ENCODE peak calls at places on chromosome 10, in seven cellular contexts. T is WTC11, I is HCT116, F is GM12878, K is HepG2, U is K562, Y is H1. V is an unnamed sample.

GRCh38 chr10:23694921-23695824 is 256.3 kb downstream of the OTUD1 start:
- DNase-seq in K (no peak), U (no peak), I (no peak), F (no peak), T (peak; percentile 36), Y (peak; percentile 49), V (peak; percentile 48)

GRCh38 chr10:11663763-11664555 is 52.5 kb upstream of the USP6NL start:
- DNase-seq in U (peak; percentile 7), T (no peak), Y (no peak), F (no peak), I (no peak), K (no peak), V (no peak)

GRCh38 chr10:68348265-68348741 is 15.6 kb upstream of the PBLD start:
- DNase-seq in T (peak; percentile 57), K (peak; percentile 48), U (peak; percentile 57), F (no peak), I (peak; percentile 28), Y (no peak), V (peak; percentile 58)

GRCh38 chr10:113524539-113525490 is 28.0 kb upstream of the HABP2 start:
- DNase-seq in F (no peak), Y (no peak), U (no peak), T (no peak), I (no peak), K (no peak), V (no peak)

GRCh38 chr10:87976101-87976743 is 112.8 kb downstream of the PTEN start:
- DNase-seq in U (no peak), T (no peak), I (no peak), F (no peak), K (no peak), Y (no peak), V (no peak)

GRCh38 chr10:97812696-97813095 is 36.9 kb upstream of the GOLGA7B start:
- DNase-seq in T (no peak), I (no peak), U (no peak), Y (no peak), F (no peak), K (peak; percentile 16), V (no peak)

GRCh38 chr10:114266521-114266920 is 27.5 kb downstream of the VWA2 start:
- DNase-seq in F (no peak), K (no peak), U (peak; percentile 17), I (no peak), Y (no peak), T (no peak), V (no peak)

GRCh38 chr10:82318533-82318932 is 443.5 kb downstream of the NRG3 start:
- DNase-seq in I (no peak), U (no peak), K (no peak), F (no peak), T (no peak), Y (no peak), V (no peak)

GRCh38 chr10:96642530-96642929 is 55.7 kb upstream of the TM9SF3 start:
- DNase-seq in K (no peak), T (no peak), U (no peak), Y (no peak), F (no peak), I (no peak), V (no peak)

GRCh38 chr10:44724415-44725174 is 186.5 kb upstream of the TMEM72 start:
- DNase-seq in T (no peak), F (peak; percentile 17), Y (no peak), U (no peak), I (no peak), K (no peak), V (no peak)

GRCh38 chr10:29386347-29386999 is 97.6 kb downstream of the LYZL1 start:
- DNase-seq in T (no peak), U (peak; percentile 34), Y (no peak), I (no peak), F (no peak), K (peak; percentile 44), V (peak; percentile 22)

GRCh38 chr10:27153855-27154198 is 357 bp downstream of the YME1L1 start:
- DNase-seq in U (peak; percentile 34), I (no peak), K (peak; percentile 16), Y (no peak), F (no peak), T (no peak), V (peak; percentile 11)

GRCh38 chr10:20616056-20616671 is 280.9 kb downstream of the NEBL start:
- DNase-seq in T (no peak), U (no peak), K (no peak), Y (no peak), F (no peak), I (no peak), V (no peak)

GRCh38 chr10:60089095-60089494 is 182.7 kb upstream of the CCDC6 start:
- DNase-seq in I (peak; percentile 45), U (no peak), K (peak; percentile 3), F (no peak), Y (no peak), T (no peak), V (no peak)
- TF ChIP-seq SP1 in I (no peak), U (no peak), K (no peak), F (no peak), Y (no peak), T (no peak), V (no peak)

GRCh38 chr10:85548038-85548437 is 818.6 kb downstream of the GRID1 start:
- DNase-seq in U (no peak), F (peak; percentile 35), K (peak; percentile 16), I (peak; percentile 52), Y (no peak), T (no peak), V (peak; percentile 25)
- TF ChIP-seq SP1 in U (no peak), F (no peak), K (no peak), I (no peak), Y (no peak), T (no peak), V (no peak)

GRCh38 chr10:119412244-119412750 is 130.2 kb downstream of the RGS10 start:
- DNase-seq in U (no peak), Y (no peak), T (no peak), I (no peak), F (no peak), K (no peak), V (no peak)
- TF ChIP-seq SP1 in U (no peak), Y (no peak), T (no peak), I (no peak), F (no peak), K (no peak), V (no peak)

GRCh38 chr10:35074266-35074665 is 15.9 kb downstream of the CUL2 start:
- DNase-seq in Y (no peak), T (no peak), I (no peak), F (no peak), U (no peak), K (no peak), V (no peak)

GRCh38 chr10:35075228-35075627 is 14.9 kb downstream of the CUL2 start:
- DNase-seq in T (no peak), Y (no peak), I (no peak), U (no peak), K (no peak), F (no peak), V (no peak)

GRCh38 chr10:35079267-35079666 is 10.9 kb downstream of the CUL2 start:
- DNase-seq in T (no peak), K (no peak), I (no peak), F (no peak), Y (no peak), U (no peak), V (no peak)

GRCh38 chr10:35083242-35083641 is 6.9 kb downstream of the CUL2 start:
- DNase-seq in I (no peak), U (no peak), K (no peak), T (no peak), Y (no peak), F (no peak), V (no peak)

DNA sequence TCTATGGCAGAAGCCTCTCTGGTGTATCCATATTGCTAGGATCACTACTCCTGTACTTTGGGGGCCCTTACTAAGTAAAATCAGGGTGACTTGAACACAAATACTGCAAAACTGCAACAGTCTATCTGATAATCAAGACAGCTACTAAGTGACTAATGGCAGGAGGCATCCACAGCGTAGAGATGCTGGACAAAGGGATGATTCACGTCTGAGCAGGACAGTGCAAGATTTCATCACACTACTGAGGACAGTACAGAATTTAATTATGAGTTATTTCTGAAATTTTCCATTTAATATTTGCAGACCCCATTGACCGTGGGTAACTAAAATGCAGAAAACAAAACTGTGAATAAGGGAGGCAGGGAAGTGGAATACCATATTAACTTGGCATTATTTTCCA is 10.4 kb downstream of the CUL2 start:
- DNase-seq in F (no peak), T (no peak), Y (no peak), U (no peak), K (no peak), I (peak; percentile 15), V (no peak)
- TF ChIP-seq SP1 in F (no peak), T (no peak), Y (no peak), U (no peak), K (no peak), I (peak; percentile 27), V (no peak)

GRCh38 chr10:133359554-133359971 is 1.7 kb upstream of the FUOM start:
- DNase-seq in I (no peak), Y (no peak), K (peak; percentile 76), U (peak; percentile 62), F (no peak), T (no peak), V (no peak)
- TF ChIP-seq SP1 in I (no peak), Y (no peak), K (peak; percentile 7), U (no peak), F (no peak), T (no peak), V (no peak)

GRCh38 chr10:131200856-131201470 is 110.6 kb downstream of the TCERG1L start:
- DNase-seq in I (no peak), T (no peak), K (no peak), U (no peak), Y (no peak), F (no peak), V (no peak)

GRCh38 chr10:131199646-131200045 is 111.9 kb downstream of the TCERG1L start:
- DNase-seq in I (no peak), Y (no peak), U (no peak), K (no peak), F (no peak), T (no peak), V (no peak)

GRCh38 chr10:131198401-131198800 is 113.1 kb downstream of the TCERG1L start:
- DNase-seq in T (no peak), F (no peak), K (no peak), I (no peak), Y (no peak), U (no peak), V (no peak)

GRCh38 chr10:131196176-131196885 is 115.2 kb downstream of the TCERG1L start:
- DNase-seq in Y (peak; percentile 22), K (no peak), T (no peak), U (no peak), I (no peak), F (no peak), V (no peak)

GRCh38 chr10:131198843-131199242 is 112.7 kb downstream of the TCERG1L start:
- DNase-seq in T (no peak), U (no peak), Y (no peak), I (no peak), K (no peak), F (no peak), V (no peak)
- TF ChIP-seq SP1 in T (no peak), U (no peak), Y (no peak), I (no peak), K (no peak), F (no peak), V (no peak)

GRCh38 chr10:34716958-34717357 is 98.1 kb downstream of the PARD3 start:
- DNase-seq in T (no peak), Y (no peak), F (no peak), K (no peak), I (no peak), U (peak; percentile 29), V (no peak)
- TF ChIP-seq SP1 in T (no peak), Y (no peak), F (no peak), K (no peak), I (no peak), U (no peak), V (no peak)

GRCh38 chr10:69665457-69666320 is 35.6 kb downstream of the FAM241B start:
- DNase-seq in U (no peak), K (no peak), T (no peak), I (no peak), F (no peak), Y (no peak), V (peak; percentile 22)
- TF ChIP-seq SP1 in U (no peak), K (no peak), T (no peak), I (no peak), F (no peak), Y (no peak), V (no peak)